ENCODE peak calls at places on chromosomes 16 and 17, in four cellular contexts. N is tibial nerve, M is lower leg skin, F is tibial artery. D is an unnamed sample.

GRCh38 chr17:49985310-49985990 is 9.6 kb downstream of the DLX3 start:
- DNase-seq in N (no peak), M (no peak), F (no peak), D (no peak)

GRCh38 chr17:55783684-55784245 is 32.9 kb downstream of the PCTP start:
- DNase-seq in N (peak; percentile 58), M (peak; percentile 76), F (peak; percentile 84), D (peak; percentile 47)

GRCh38 chr16:2468142-2468724 is 2.9 kb upstream of the NTN3 start:
- DNase-seq in N (no peak), M (no peak), F (no peak), D (no peak)

GRCh38 chr17:46842835-46843234 is 8.5 kb upstream of the WNT9B start:
- DNase-seq in N (no peak), M (no peak), F (no peak), D (no peak)

GRCh38 chr17:34146440-34147043 is 108.5 kb upstream of the CCL2 start:
- DNase-seq in N (no peak), M (peak; percentile 45), F (no peak), D (no peak)

GRCh38 chr16:66416981-66417700 is 10.0 kb upstream of the BEAN1 start:
- DNase-seq in N (no peak), M (no peak), F (no peak), D (no peak)

GRCh38 chr16:728131-728889 is 1.4 kb downstream of the HAGHL start:
- DNase-seq in N (no peak), M (peak; percentile 45), F (no peak), D (no peak)

GRCh38 chr16:24915019-24915418 is 69.3 kb downstream of the SLC5A11 start:
- DNase-seq in N (no peak), M (no peak), F (no peak), D (no peak)

GRCh38 chr17:74571894-74572293 is 4.6 kb upstream of the CD300H start:
- DNase-seq in N (no peak), M (no peak), F (no peak), D (no peak)

GRCh38 chr17:4433515-4434031 is at the start of gene SPNS3:
- DNase-seq in N (no peak), M (no peak), F (no peak), D (no peak)

GRCh38 chr17:28743243-28744103 is at the start of gene TRAF4:
- DNase-seq in N (peak; percentile 72), M (peak; percentile 69), F (peak; percentile 88), D (peak; percentile 76)

GRCh38 chr16:88524973-88525662 is 45.1 kb upstream of the ZC3H18 start:
- DNase-seq in N (no peak), M (no peak), F (no peak), D (no peak)

GRCh38 chr17:6473128-6473767 is 29.0 kb downstream of the PIMREG start:
- DNase-seq in N (peak; percentile 65), M (peak; percentile 67), F (peak; percentile 77), D (peak; percentile 61)

GRCh38 chr17:40519089-40519775 is 17.8 kb upstream of the TNS4 start:
- DNase-seq in N (no peak), M (no peak), F (peak; percentile 48), D (peak; percentile 10)

GRCh38 chr16:57149391-57149790 is 36.4 kb downstream of the PSME3IP1 start:
- DNase-seq in N (no peak), M (no peak), F (no peak), D (no peak)

GRCh38 chr16:57624044-57624688 is 4.3 kb upstream of the ADGRG1 start:
- DNase-seq in N (no peak), M (no peak), F (no peak), D (no peak)

GRCh38 chr17:48830840-48831548 is at the start of gene CALCOCO2:
- DNase-seq in N (peak; percentile 94), M (peak; percentile 93), F (peak; percentile 97), D (peak; percentile 92)

GRCh38 chr16:76900285-76901263 is 290.4 kb upstream of the MON1B start:
- DNase-seq in N (no peak), M (no peak), F (no peak), D (no peak)

GRCh38 chr16:71311553-71312158 is 22.5 kb upstream of the CMTR2 start:
- DNase-seq in N (no peak), M (no peak), F (no peak), D (no peak)

GRCh38 chr17:53462393-53462811 is 360.3 kb upstream of the KIF2B start:
- DNase-seq in N (no peak), M (no peak), F (no peak), D (no peak)

GRCh38 chr16:85663891-85664321 is 24.8 kb downstream of the GINS2 start:
- DNase-seq in N (no peak), M (no peak), F (no peak), D (no peak)

GRCh38 chr16:77683845-77684526 is 38.3 kb upstream of the NUDT7 start:
- DNase-seq in N (no peak), M (no peak), F (no peak), D (no peak)

GRCh38 chr16:89499767-89500166 is 8.4 kb upstream of the SPG7 start:
- DNase-seq in N (no peak), M (no peak), F (no peak), D (no peak)

DNA sequence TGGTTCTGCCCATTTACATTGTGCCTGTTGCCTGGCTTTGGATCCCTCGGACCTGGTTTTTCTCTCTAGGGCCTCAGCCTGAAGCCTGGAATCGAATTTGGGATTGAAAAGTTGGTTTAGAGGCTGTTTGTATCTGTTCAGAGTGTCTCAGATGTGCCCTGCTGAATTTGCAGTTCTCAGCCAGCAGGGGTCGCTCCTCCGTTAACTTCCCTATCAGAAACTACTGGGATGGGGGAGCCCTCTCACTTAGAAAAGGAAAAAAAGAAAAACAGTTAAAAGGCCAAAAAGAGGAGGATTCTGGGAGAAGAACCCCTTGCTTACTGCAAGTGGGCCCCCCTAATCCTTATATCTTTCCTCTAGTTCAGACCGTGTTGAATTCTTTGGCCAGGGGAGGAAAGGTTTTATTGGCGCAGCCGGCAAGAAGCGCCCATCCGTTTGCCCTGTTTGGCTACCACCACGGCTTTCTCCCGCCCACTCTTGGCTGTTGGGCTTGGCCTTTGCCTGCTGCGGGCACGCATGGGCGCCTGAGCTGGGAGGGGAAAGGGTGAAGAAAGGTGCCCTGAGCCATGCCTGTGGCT is 8.7 kb downstream of the FZD2 start:
- DNase-seq in N (no peak), M (no peak), F (no peak), D (no peak)
- TF ChIP-seq CTCF in N (no peak), M (no peak), F (no peak), D (no peak)

GRCh38 chr17:66918896-66919295 is 45.6 kb upstream of the CACNG4 start:
- DNase-seq in N (no peak), M (no peak), F (no peak), D (no peak)

GRCh38 chr17:66910651-66911285 is 53.7 kb upstream of the CACNG4 start:
- DNase-seq in N (no peak), M (no peak), F (no peak), D (no peak)

GRCh38 chr17:66915792-66916191 is 48.7 kb upstream of the CACNG4 start:
- DNase-seq in N (no peak), M (no peak), F (no peak), D (no peak)

GRCh38 chr17:66916946-66917345 is 47.6 kb upstream of the CACNG4 start:
- DNase-seq in N (no peak), M (no peak), F (no peak), D (no peak)

GRCh38 chr17:66915204-66915611 is 49.3 kb upstream of the CACNG4 start:
- DNase-seq in N (no peak), M (no peak), F (no peak), D (no peak)
- TF ChIP-seq CTCF in N (no peak), M (no peak), F (no peak), D (no peak)

GRCh38 chr17:27609606-27610303 is 21.2 kb upstream of the LGALS9 start:
- DNase-seq in N (no peak), M (no peak), F (no peak), D (peak; percentile 41)
- TF ChIP-seq CTCF in N (peak; percentile 60), M (no peak), F (no peak), D (peak; percentile 60)

GRCh38 chr16:81583893-81584705 is 139.5 kb downstream of the CMIP start:
- DNase-seq in N (no peak), M (peak; percentile 66), F (no peak), D (no peak)

GRCh38 chr16:81587626-81588160 is 143.1 kb downstream of the CMIP start:
- DNase-seq in N (no peak), M (no peak), F (no peak), D (no peak)

GRCh38 chr16:81586976-81587625 is 142.5 kb downstream of the CMIP start:
- DNase-seq in N (no peak), M (no peak), F (no peak), D (no peak)

GRCh38 chr16:81586421-81586820 is 141.8 kb downstream of the CMIP start:
- DNase-seq in N (no peak), M (no peak), F (no peak), D (no peak)

DNA sequence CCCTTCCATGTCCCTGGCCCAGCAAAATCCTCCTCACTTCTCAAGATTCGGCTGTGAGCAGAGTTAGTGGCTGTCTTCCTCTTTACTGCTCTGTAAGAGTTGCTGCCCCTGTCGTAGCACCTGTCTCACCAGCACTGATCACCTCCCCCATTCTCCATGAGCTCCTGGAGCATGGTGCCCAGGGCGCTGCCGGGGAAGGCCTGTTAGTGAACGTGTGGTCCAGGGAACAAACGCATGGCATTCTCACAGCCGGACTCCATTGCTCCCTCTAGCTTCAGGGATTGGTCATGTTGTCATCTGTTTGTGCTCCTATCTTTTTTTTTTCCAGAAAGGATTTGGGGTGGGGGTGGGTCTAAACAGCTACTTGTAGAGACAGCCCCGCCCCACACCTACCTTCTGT is 141.2 kb downstream of the CMIP start:
- DNase-seq in N (no peak), M (no peak), F (no peak), D (no peak)
- TF ChIP-seq CTCF in N (no peak), M (no peak), F (no peak), D (no peak)

DNA sequence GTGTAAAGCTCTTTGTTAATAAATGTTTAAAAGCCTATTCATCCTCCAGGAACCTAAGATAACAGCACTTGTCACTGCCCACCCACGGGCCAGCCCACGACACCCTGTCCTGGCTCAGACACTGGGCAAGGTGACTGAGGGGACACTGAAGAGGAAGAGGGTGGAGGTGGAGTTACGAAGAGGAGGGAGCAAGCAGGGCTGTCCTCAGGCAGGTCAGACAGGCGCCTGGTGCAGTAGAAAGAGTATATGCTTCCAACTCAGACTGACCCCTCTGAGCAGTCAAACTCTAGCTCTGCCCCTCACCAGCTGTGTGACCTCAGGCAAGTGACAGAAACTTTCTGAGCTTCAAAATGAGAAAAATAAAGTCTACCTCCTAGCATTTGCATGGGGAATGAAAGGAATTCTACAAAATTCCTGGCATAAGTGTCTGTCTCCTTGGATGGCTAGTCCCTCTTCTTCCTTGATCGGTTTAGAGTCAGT is 22.8 kb downstream of the TEX2 start:
- DNase-seq in N (no peak), M (no peak), F (no peak), D (no peak)
- TF ChIP-seq CTCF in N (no peak), M (no peak), F (no peak), D (no peak)

GRCh38 chr16:49754495-49755290 is 101.2 kb downstream of the ZNF423 start:
- DNase-seq in N (peak; percentile 27), M (peak; percentile 23), F (no peak), D (no peak)
- TF ChIP-seq CTCF in N (no peak), M (no peak), F (no peak), D (no peak)

GRCh38 chr16:68436581-68436980 is 11.7 kb downstream of the SMPD3 start:
- DNase-seq in N (no peak), M (no peak), F (no peak), D (no peak)
- TF ChIP-seq CTCF in N (no peak), M (no peak), F (no peak), D (no peak)

GRCh38 chr17:77154187-77154586 is 13.4 kb downstream of the SEC14L1 start:
- DNase-seq in N (no peak), M (no peak), F (no peak), D (no peak)
- TF ChIP-seq CTCF in N (no peak), M (no peak), F (no peak), D (no peak)

GRCh38 chr17:8799001-8799850 is at the start of gene MFSD6L:
- DNase-seq in N (no peak), M (peak; percentile 5), F (no peak), D (no peak)
- TF ChIP-seq CTCF in N (no peak), M (no peak), F (no peak), D (no peak)

D was measured in uterus.